ENCODE peak calls at places on chromosomes 13 and 19, in seven cellular contexts. C, K, R, V, A, Y and O are unnamed samples.

GRCh38 chr13:27461940-27462584 is 11.7 kb upstream of the MTIF3 start:
- DNase-seq in C (no peak), K (no peak), R (no peak), V (no peak), A (no peak), Y (no peak), O (no peak)

GRCh38 chr13:30963794-30964193 is 31.3 kb downstream of the TEX26 start:
- DNase-seq in C (no peak), K (peak), R (no peak), V (no peak), A (no peak), Y (peak), O (no peak)

GRCh38 chr13:92136449-92137180 is 738.2 kb downstream of the GPC5 start:
- DNase-seq in C (no peak), K (no peak), R (no peak), V (peak), A (no peak), Y (peak), O (peak)

GRCh38 chr13:111114362-111115050 is 604 bp upstream of the ARHGEF7 start:
- DNase-seq in C (peak), K (peak), R (peak), V (no peak), A (peak), Y (peak), O (peak)

GRCh38 chr19:48400018-48400742 is 6.7 kb downstream of the GRIN2D start:
- DNase-seq in C (no peak), K (peak), R (no peak), V (no peak), A (no peak), Y (peak), O (peak)

GRCh38 chr19:4233282-4233853 is 4.0 kb downstream of the EBI3 start:
- DNase-seq in C (no peak), K (no peak), R (peak), V (no peak), A (peak), Y (peak), O (peak)

GRCh38 chr13:60258349-60258748 is 94.6 kb upstream of the DIAPH3 start:
- DNase-seq in C (no peak), K (no peak), R (no peak), V (no peak), A (no peak), Y (no peak), O (no peak)

GRCh38 chr19:40893112-40893511 is 11.1 kb upstream of the CYP2A7 start:
- DNase-seq in C (no peak), K (no peak), R (no peak), V (no peak), A (no peak), Y (no peak), O (no peak)

GRCh38 chr13:50574731-50575130 is 268.8 kb downstream of the DLEU7 start:
- DNase-seq in C (no peak), K (no peak), R (no peak), V (no peak), A (no peak), Y (peak), O (no peak)

GRCh38 chr19:9597027-9597426 is 12.7 kb upstream of the ZNF121 start:
- DNase-seq in C (no peak), K (no peak), R (no peak), V (no peak), A (no peak), Y (peak), O (no peak)

GRCh38 chr19:35291259-35291658 is 702 bp upstream of the MAG start:
- DNase-seq in C (no peak), K (no peak), R (no peak), V (no peak), A (no peak), Y (no peak), O (no peak)

GRCh38 chr19:19637523-19638251 is 5.8 kb downstream of the GMIP start:
- DNase-seq in C (no peak), K (no peak), R (no peak), V (no peak), A (no peak), Y (no peak), O (no peak)